ENCODE peak calls at places on chromosomes 13 and 19, in ten cellular contexts. D, X, M, P, V, L, Q, H, A and G are unnamed samples.

GRCh38 chr13:77751513-77752456 is 54.3 kb downstream of the SLAIN1 start:
- DNase-seq in Q (peak), M (no peak), D (peak), V (no peak), P (no peak), L (no peak), H (no peak), X (peak), A (no peak), G (peak)

GRCh38 chr13:26047040-26047439 is 4.8 kb downstream of the SHISA2 start:
- DNase-seq in P (no peak), Q (no peak), X (no peak), V (no peak), L (no peak), H (no peak), M (no peak), A (no peak), D (no peak), G (no peak)

GRCh38 chr19:29537601-29538000 is 11.8 kb downstream of the VSTM2B start:
- DNase-seq in H (peak), L (no peak), M (no peak), A (no peak), V (no peak), D (no peak), Q (no peak), P (no peak), X (no peak), G (no peak)

GRCh38 chr13:42658019-42658418 is 84.1 kb downstream of the TNFSF11 start:
- DNase-seq in D (no peak), V (no peak), H (no peak), P (no peak), X (no peak), A (no peak), M (no peak), L (no peak), Q (no peak), G (no peak)

GRCh38 chr19:19059837-19060611 is 3.8 kb upstream of the SLC25A42 start:
- DNase-seq in M (no peak), Q (no peak), V (no peak), P (no peak), D (peak), H (no peak), X (no peak), L (no peak), A (no peak), G (no peak)

GRCh38 chr13:52428295-52428694 is 22.1 kb downstream of the VPS36 start:
- DNase-seq in A (no peak), M (no peak), L (no peak), X (no peak), D (peak), V (no peak), H (peak), P (no peak), Q (peak), G (no peak)

GRCh38 chr13:110448230-110448629 is 113.3 kb downstream of the RAB20 start:
- DNase-seq in M (no peak), Q (peak), A (no peak), X (peak), H (no peak), L (no peak), V (peak), D (no peak), P (no peak), G (no peak)

GRCh38 chr13:29454931-29455481 is 140.5 kb downstream of the SLC7A1 start:
- DNase-seq in P (no peak), H (no peak), A (no peak), M (no peak), L (no peak), Q (peak), D (no peak), X (peak), V (peak), G (no peak)

GRCh38 chr19:28416245-28416644 is 796.7 kb downstream of the UQCRFS1 start:
- DNase-seq in H (no peak), X (no peak), L (no peak), D (no peak), V (no peak), A (no peak), M (no peak), Q (no peak), P (no peak), G (no peak)

GRCh38 chr19:3233831-3234230 is 9.4 kb downstream of the CELF5 start:
- DNase-seq in L (no peak), V (no peak), A (no peak), Q (no peak), H (no peak), P (no peak), X (no peak), M (no peak), D (no peak), G (no peak)

GRCh38 chr19:37361994-37362393 is 8.9 kb upstream of the ZNF527 start:
- DNase-seq in H (no peak), M (no peak), L (no peak), Q (peak), V (no peak), X (no peak), P (no peak), A (no peak), D (no peak), G (no peak)

GRCh38 chr13:66886248-66886647 is 343.9 kb downstream of the PCDH9 start:
- DNase-seq in L (no peak), Q (no peak), V (no peak), A (no peak), P (no peak), M (no peak), D (no peak), X (no peak), H (no peak), G (no peak)

GRCh38 chr19:11378319-11379189 is 4.1 kb downstream of the SWSAP1 start:
- DNase-seq in P (no peak), A (peak), D (peak), M (no peak), Q (peak), L (peak), H (peak), V (no peak), X (no peak), G (peak)

GRCh38 chr19:17420267-17420924 is 549 bp downstream of the MVB12A start:
- DNase-seq in L (peak), M (peak), A (peak), D (peak), Q (no peak), P (peak), X (no peak), V (peak), H (peak), G (peak)

GRCh38 chr13:66994097-66994496 is 236.0 kb downstream of the PCDH9 start:
- DNase-seq in X (no peak), H (peak), P (peak), Q (peak), D (peak), M (no peak), V (peak), A (peak), L (no peak), G (peak)

GRCh38 chr19:39381910-39382611 is 8.8 kb downstream of the PAF1 start:
- DNase-seq in M (no peak), H (no peak), X (no peak), Q (no peak), L (no peak), D (no peak), P (no peak), A (no peak), V (no peak), G (no peak)

GRCh38 chr19:10895920-10896319 is 24.6 kb downstream of the CARM1 start:
- DNase-seq in L (no peak), Q (no peak), P (no peak), M (no peak), H (no peak), X (no peak), A (no peak), D (no peak), V (no peak), G (no peak)

GRCh38 chr13:28463481-28463880 is 31.4 kb downstream of the FLT1 start:
- DNase-seq in X (no peak), Q (peak), V (no peak), L (no peak), M (no peak), D (no peak), P (no peak), A (no peak), H (no peak), G (no peak)

GRCh38 chr13:76769238-76769859 is 116.9 kb downstream of the KCTD12 start:
- DNase-seq in X (no peak), P (no peak), A (no peak), Q (no peak), D (no peak), H (no peak), V (no peak), L (no peak), M (no peak), G (no peak)

GRCh38 chr19:31114585-31114984 is 234.7 kb downstream of the TSHZ3 start:
- DNase-seq in P (no peak), D (no peak), X (no peak), L (no peak), A (no peak), M (no peak), H (no peak), V (no peak), Q (no peak), G (no peak)

GRCh38 chr19:29771708-29772415 is 39.9 kb upstream of the CCNE1 start:
- DNase-seq in X (peak), L (no peak), M (no peak), D (peak), Q (peak), V (no peak), P (no peak), H (peak), A (peak), G (peak)

GRCh38 chr13:47454986-47455385 is 546.1 kb downstream of the SUCLA2 start:
- DNase-seq in M (no peak), D (no peak), A (no peak), X (no peak), V (no peak), Q (peak), H (no peak), L (no peak), P (no peak), G (no peak)

GRCh38 chr19:49718511-49718910 is 27.6 kb downstream of the CPT1C start:
- DNase-seq in X (no peak), A (no peak), V (no peak), D (no peak), P (no peak), L (no peak), M (no peak), H (no peak), Q (peak), G (no peak)

GRCh38 chr19:47778954-47779351 is 450 bp downstream of the SELENOW start:
- DNase-seq in V (no peak), D (peak), M (no peak), X (no peak), A (peak), L (peak), H (no peak), Q (no peak), P (peak), G (no peak)

GRCh38 chr13:77113496-77113895 is 86.5 kb upstream of the FBXL3 start:
- DNase-seq in M (no peak), D (no peak), Q (no peak), X (no peak), V (no peak), H (no peak), L (no peak), A (no peak), P (no peak), G (no peak)

GRCh38 chr13:27920677-27921420 is 1.0 kb downstream of the PDX1 start:
- DNase-seq in Q (peak), V (no peak), H (no peak), D (no peak), L (no peak), P (no peak), X (no peak), A (no peak), M (no peak), G (no peak)

GRCh38 chr13:51601601-51602348 is 17.5 kb downstream of the WDFY2 start:
- DNase-seq in Q (no peak), A (no peak), X (no peak), L (no peak), H (no peak), M (no peak), V (no peak), P (no peak), D (no peak), G (no peak)

GRCh38 chr19:771332-771785 is 20.4 kb downstream of the MISP start:
- DNase-seq in L (no peak), Q (peak), V (no peak), H (no peak), P (no peak), X (peak), M (no peak), D (no peak), A (no peak), G (no peak)

GRCh38 chr19:55451163-55451521 is 8.0 kb upstream of the SHISA7 start:
- DNase-seq in Q (no peak), A (no peak), V (no peak), P (no peak), X (no peak), D (no peak), M (no peak), L (no peak), H (no peak), G (no peak)

GRCh38 chr13:114130708-114131580 is 1.5 kb downstream of the RASA3 start:
- DNase-seq in P (peak), M (no peak), V (no peak), L (no peak), D (peak), A (peak), X (no peak), H (no peak), Q (peak), G (peak)
- TF ChIP-seq POLR2A in P (no peak), M (no peak), V (no peak), L (no peak), D (peak), A (peak), X (no peak), H (no peak), Q (peak), G (no peak)

DNA sequence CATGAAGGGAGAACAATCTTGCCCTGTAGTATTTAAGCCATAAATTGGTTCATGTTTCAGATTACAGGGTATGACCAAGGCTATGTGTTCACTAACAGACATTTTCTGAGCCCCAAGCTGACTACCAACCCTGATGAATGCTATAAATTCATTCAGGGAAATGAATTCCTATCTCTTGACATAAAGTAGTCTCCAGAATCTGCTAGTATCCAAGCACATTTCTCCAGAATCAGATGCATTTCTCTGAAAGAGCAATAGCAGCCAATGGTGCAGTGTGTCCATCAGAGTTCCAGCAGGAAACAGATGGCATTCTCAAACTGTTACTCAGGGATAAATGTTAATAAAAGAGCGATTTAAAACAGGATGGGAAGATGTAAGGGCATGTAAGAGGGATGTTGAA is 226.4 kb downstream of the COG6 start:
- DNase-seq in P (no peak), V (no peak), Q (peak), X (no peak), H (no peak), A (no peak), M (no peak), D (no peak), L (no peak), G (no peak)
- H3K4me3 ChIP-seq in P (no peak), V (no peak), Q (no peak), X (no peak), H (no peak), A (no peak), M (no peak), D (no peak), L (no peak), G (no peak)

DNA sequence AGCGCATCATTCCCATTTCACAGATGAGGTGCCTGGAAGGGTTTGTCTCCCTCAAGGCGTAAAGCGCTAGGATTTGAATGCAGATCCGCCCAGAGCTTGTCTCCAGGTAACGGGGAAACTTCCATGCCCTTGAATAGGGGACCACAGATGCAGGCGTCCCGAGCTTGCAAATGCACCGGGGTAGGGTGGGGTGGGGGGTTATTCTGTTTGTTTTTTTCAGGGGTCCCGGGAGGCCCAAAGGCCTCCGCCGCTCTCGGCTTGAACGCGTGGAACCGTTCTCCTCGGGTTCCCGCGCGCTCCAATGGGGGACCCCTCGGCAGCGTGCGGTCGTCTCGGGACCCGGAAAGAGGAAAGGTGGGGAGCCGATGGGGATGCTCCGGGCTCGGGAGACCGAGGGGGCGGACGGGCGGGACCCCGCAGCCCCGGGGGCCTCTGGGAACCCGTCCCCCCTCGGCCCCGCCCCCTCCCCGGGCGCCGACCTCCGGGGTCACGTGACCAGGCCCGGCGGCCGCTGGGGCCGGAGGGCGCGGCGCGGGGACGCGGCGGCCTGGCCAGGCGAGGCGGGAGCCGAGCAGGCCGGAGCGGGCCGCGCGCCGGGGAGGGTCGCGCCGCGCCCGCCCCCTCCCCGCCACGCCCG is at the start of gene PKN1:
- DNase-seq in A (peak), V (no peak), H (peak), Q (no peak), D (peak), X (no peak), L (peak), P (no peak), M (no peak), G (no peak)
- TF ChIP-seq POLR2A in A (no peak), V (no peak), H (no peak), Q (no peak), D (peak), X (no peak), L (no peak), P (no peak), M (no peak), G (no peak)

GRCh38 chr19:13096968-13097330 is 5.7 kb downstream of the LYL1 start:
- DNase-seq in X (no peak), D (no peak), V (no peak), P (no peak), A (no peak), L (no peak), Q (no peak), H (no peak), M (no peak), G (no peak)

GRCh38 chr19:13095393-13095784 is 7.3 kb downstream of the LYL1 start:
- DNase-seq in H (no peak), L (no peak), Q (no peak), A (no peak), D (no peak), X (no peak), P (no peak), M (no peak), V (no peak), G (no peak)

GRCh38 chr19:13097331-13098258 is 5.1 kb downstream of the LYL1 start:
- DNase-seq in A (no peak), Q (no peak), L (peak), M (no peak), D (no peak), X (no peak), H (no peak), V (no peak), P (peak), G (no peak)

GRCh38 chr19:13094771-13095392 is 7.8 kb downstream of the LYL1 start:
- DNase-seq in P (no peak), Q (no peak), H (no peak), X (no peak), A (no peak), V (no peak), D (no peak), L (no peak), M (no peak), G (no peak)

GRCh38 chr19:13095934-13096890 is 6.4 kb downstream of the LYL1 start:
- DNase-seq in H (no peak), D (no peak), Q (no peak), M (no peak), V (no peak), L (peak), X (no peak), P (peak), A (no peak), G (no peak)
- H3K4me3 ChIP-seq in H (peak), D (no peak), Q (no peak), M (no peak), V (no peak), L (no peak), X (no peak), P (peak), A (peak), G (no peak)

DNA sequence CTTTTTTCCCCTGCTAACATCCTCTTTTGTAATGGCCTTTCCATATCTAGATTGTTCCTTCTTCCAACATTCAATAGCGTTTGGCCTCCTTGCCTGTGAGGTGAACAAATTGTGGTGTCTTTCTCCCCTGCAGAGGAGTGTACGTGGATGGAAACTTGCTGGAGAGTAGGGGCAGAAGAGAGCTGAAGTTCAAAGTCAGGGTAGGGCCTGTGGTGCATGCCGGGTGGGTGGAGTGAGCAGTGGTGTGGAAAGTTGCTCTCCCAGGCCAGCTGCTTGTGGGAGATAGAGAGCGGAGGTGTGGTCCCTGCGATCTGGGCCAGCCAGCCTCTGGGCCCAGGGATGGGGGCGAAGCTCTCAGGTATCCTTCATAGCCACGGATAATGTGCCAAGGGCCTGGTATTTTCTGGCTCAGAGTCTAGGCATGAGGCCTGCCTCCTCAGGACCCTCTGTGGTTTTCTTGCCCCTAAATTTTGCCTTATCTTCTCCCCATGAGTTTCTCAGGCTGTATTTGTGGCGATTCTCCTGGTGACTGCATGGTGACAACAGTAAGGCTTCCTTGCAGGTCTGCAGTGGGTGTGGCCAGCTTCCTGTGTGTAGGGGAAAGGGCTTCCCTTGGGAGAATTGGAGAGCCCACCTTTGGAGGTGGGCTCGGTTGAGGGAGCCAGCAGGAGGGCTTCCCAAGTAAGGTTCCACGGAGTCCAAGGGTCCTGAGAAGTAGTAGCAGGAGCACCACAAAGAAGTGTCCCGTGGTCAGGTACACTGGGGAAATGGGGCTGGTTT is 6.7 kb downstream of the RGCC start:
- DNase-seq in Q (no peak), X (no peak), A (peak), P (no peak), M (no peak), H (no peak), V (no peak), D (no peak), L (no peak), G (no peak)
- TF ChIP-seq POLR2A in Q (no peak), X (no peak), A (no peak), P (no peak), M (no peak), H (no peak), V (no peak), D (no peak), L (no peak), G (no peak)

GRCh38 chr19:38377052-38377451 is 2.7 kb downstream of the PSMD8 start:
- DNase-seq in L (no peak), X (no peak), Q (no peak), H (no peak), D (no peak), M (no peak), P (no peak), V (no peak), A (no peak), G (no peak)
- H3K4me3 ChIP-seq in L (no peak), X (no peak), Q (no peak), H (no peak), D (no peak), M (no peak), P (no peak), V (no peak), A (no peak), G (no peak)